ENCODE peak calls at places on chromosomes 3 and 15, in four cellular contexts. X, Y, W and I are unnamed samples.

GRCh38 chr15:40506964-40507571 is 36.3 kb downstream of the CHST14 start:
- DNase-seq in W (peak; percentile 80), X (peak; percentile 78), Y (no peak), I (peak; percentile 71)

GRCh38 chr15:31468911-31469800 is 142.5 kb downstream of the KLF13 start:
- DNase-seq in X (no peak), W (no peak), Y (no peak), I (no peak)

GRCh38 chr3:155398046-155398445 is 104.6 kb upstream of the STRIT1 start:
- DNase-seq in X (no peak), W (no peak), Y (no peak), I (no peak)

GRCh38 chr3:170145278-170145677 is 36.3 kb downstream of the PHC3 start:
- DNase-seq in Y (no peak), W (no peak), X (no peak), I (no peak)

GRCh38 chr3:165359005-165359404 is 162.8 kb upstream of the SLITRK3 start:
- DNase-seq in X (no peak), Y (no peak), W (no peak), I (no peak)

GRCh38 chr15:83940136-83940535 is 286.2 kb downstream of the ADAMTSL3 start:
- DNase-seq in X (no peak), W (no peak), Y (no peak), I (no peak)

GRCh38 chr3:197149528-197149927 is 119.9 kb upstream of the MELTF start:
- DNase-seq in W (no peak), X (no peak), Y (no peak), I (no peak)

GRCh38 chr3:127475364-127475763 is 115.2 kb downstream of the TPRA1 start:
- DNase-seq in W (no peak), X (no peak), Y (no peak), I (no peak)

GRCh38 chr3:57706462-57706861 is 13.6 kb upstream of the DENND6A start:
- DNase-seq in W (no peak), X (no peak), Y (peak; percentile 44), I (peak; percentile 93)

GRCh38 chr3:71713041-71713440 is 12.2 kb downstream of the EIF4E3 start:
- DNase-seq in X (no peak), W (no peak), Y (no peak), I (peak; percentile 77)

GRCh38 chr15:79028411-79028964 is 62.1 kb downstream of the RASGRF1 start:
- DNase-seq in X (no peak), Y (no peak), W (peak; percentile 47), I (peak; percentile 53)

GRCh38 chr3:153961498-153961897 is 159.7 kb upstream of the ARHGEF26 start:
- DNase-seq in Y (no peak), X (no peak), W (no peak), I (no peak)

GRCh38 chr3:160778480-160778879 is 22.4 kb downstream of the PPM1L start:
- DNase-seq in W (no peak), Y (no peak), X (no peak), I (no peak)

GRCh38 chr3:157092219-157092618 is 67.7 kb downstream of the CCNL1 start:
- DNase-seq in X (no peak), Y (no peak), W (no peak), I (no peak)

GRCh38 chr15:82812994-82813393 is 3.6 kb downstream of the WHAMM start:
- DNase-seq in W (no peak), X (no peak), Y (no peak), I (no peak)

GRCh38 chr3:139764936-139765335 is 87.2 kb upstream of the NMNAT3 start:
- DNase-seq in W (peak; percentile 89), X (no peak), Y (peak; percentile 70), I (peak; percentile 98)

GRCh38 chr15:49187537-49188245 is 17.6 kb downstream of the GALK2 start:
- DNase-seq in X (no peak), Y (no peak), W (no peak), I (peak; percentile 57)